ENCODE peak calls at places on chromosomes 4 and X, in nine cellular contexts. X is heart left ventricle, V is lower leg skin, P is lung, B is IMR-90, C is neural progenitor cell, Q is BE2C, S is brain microvascular endothelial cell, T is NB4. U is an unnamed sample.

GRCh38 chr4:140497428-140497775 is 691 bp downstream of the MGAT4D start:
- DNase-seq in S (no peak), B (no peak), C (no peak), X (no peak), P (no peak), V (no peak), Q (no peak), T (no peak), U (no peak)

GRCh38 chrX:133561251-133561650 is 146.0 kb upstream of the GPC4 start:
- DNase-seq in X (no peak), T (no peak), B (no peak), V (no peak), C (no peak), Q (no peak), S (no peak), P (no peak), U (no peak)

GRCh38 chrX:71989768-71990167 is 79.1 kb downstream of the NHSL2 start:
- DNase-seq in C (no peak), X (peak), S (peak), T (no peak), P (no peak), V (peak), B (peak), Q (no peak), U (peak)

GRCh38 chr4:165718660-165719059 is 154.4 kb upstream of the TLL1 start:
- DNase-seq in V (no peak), B (no peak), C (no peak), S (no peak), T (no peak), X (no peak), P (no peak), Q (no peak), U (no peak)

GRCh38 chr4:153151535-153152452 is 52.4 kb upstream of the TRIM2 start:
- DNase-seq in B (peak), S (peak), V (no peak), X (peak), C (peak), T (peak), Q (peak), P (peak), U (peak)

GRCh38 chr4:85952518-85952917 is 407.3 kb downstream of the MAPK10 start:
- DNase-seq in X (no peak), S (peak), P (no peak), T (no peak), B (peak), Q (no peak), C (no peak), V (no peak), U (no peak)

GRCh38 chrX:137567474-137568232 is 1.7 kb downstream of the ZIC3 start:
- DNase-seq in V (no peak), Q (no peak), C (peak), P (no peak), B (no peak), S (no peak), T (peak), X (no peak), U (no peak)

GRCh38 chrX:110743679-110744340 is 51.8 kb downstream of the CHRDL1 start:
- DNase-seq in Q (no peak), C (no peak), P (no peak), S (no peak), T (no peak), X (no peak), B (peak), V (no peak), U (no peak)

GRCh38 chr4:7362862-7363430 is 71.8 kb downstream of the PSAPL1 start:
- DNase-seq in P (no peak), X (no peak), B (no peak), Q (no peak), T (no peak), V (no peak), S (no peak), C (no peak), U (no peak)

GRCh38 chr4:6106156-6106555 is 87.9 kb upstream of the C4orf50 start:
- DNase-seq in Q (no peak), S (no peak), X (peak), C (no peak), V (peak), P (no peak), B (no peak), T (no peak), U (no peak)

GRCh38 chr4:107736924-107737448 is 17.0 kb upstream of the PAPSS1 start:
- DNase-seq in S (no peak), C (peak), Q (peak), V (no peak), T (peak), P (no peak), X (peak), B (peak), U (no peak)

GRCh38 chr4:140112576-140112975 is 41.4 kb downstream of the MAML3 start:
- DNase-seq in T (no peak), X (no peak), C (no peak), Q (no peak), V (no peak), P (no peak), B (no peak), S (no peak), U (no peak)

GRCh38 chrX:130485870-130486269 is 84.1 kb downstream of the RBMX2 start:
- DNase-seq in B (no peak), C (no peak), P (no peak), S (no peak), T (no peak), Q (no peak), X (no peak), V (no peak), U (no peak)

GRCh38 chr4:51906167-51906647 is 63.3 kb downstream of the DCUN1D4 start:
- DNase-seq in Q (no peak), C (no peak), B (peak), T (peak), P (no peak), V (no peak), X (no peak), S (no peak), U (no peak)

DNA sequence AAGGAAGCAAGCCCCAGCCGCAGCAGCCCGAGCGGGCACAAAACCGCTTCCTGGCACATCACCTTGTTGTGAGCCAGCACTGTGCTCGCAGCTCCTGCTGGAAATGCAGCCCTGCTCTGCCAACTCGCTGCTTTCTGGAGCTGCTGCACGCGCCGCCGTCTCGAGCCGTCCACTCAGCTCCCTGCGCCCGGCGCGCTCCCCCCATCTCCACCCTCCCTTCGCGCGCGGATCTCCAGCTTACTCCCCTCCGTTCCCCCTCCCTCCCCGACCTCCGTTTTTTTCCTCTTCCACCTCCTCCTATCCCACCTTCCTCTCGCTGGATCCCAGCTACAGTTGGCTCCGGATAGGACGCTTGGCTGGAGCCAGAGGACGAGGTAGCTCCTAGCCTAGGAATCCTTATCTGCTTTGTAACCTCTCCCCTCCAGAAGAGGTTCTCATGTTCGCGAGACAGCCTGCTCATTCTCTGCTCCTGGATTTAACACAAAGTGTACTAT is at the start of gene SPOCK3:
- DNase-seq in V (no peak), B (no peak), P (peak), X (peak), T (no peak), S (peak), Q (peak), C (peak), U (peak)
- H3K4me3 ChIP-seq in V (peak), B (peak), P (no peak), X (peak), T (no peak), S (peak), Q (peak), C (peak), U (peak)

GRCh38 chr4:69831646-69832325 is 28.2 kb downstream of the SULT1E1 start:
- DNase-seq in S (no peak), Q (no peak), X (peak), B (no peak), P (no peak), V (no peak), T (peak), C (no peak), U (no peak)
- TF ChIP-seq CTCF in S (no peak), Q (no peak), X (no peak), B (no peak), P (no peak), V (no peak), T (no peak), C (no peak), U (no peak)

GRCh38 chrX:70497026-70497425 is 52.4 kb downstream of the DLG3 start:
- DNase-seq in S (no peak), T (no peak), B (no peak), C (no peak), Q (no peak), V (no peak), P (no peak), X (no peak), U (no peak)

GRCh38 chrX:70494441-70494840 is 49.8 kb downstream of the DLG3 start:
- DNase-seq in V (no peak), P (no peak), S (peak), Q (no peak), C (no peak), X (no peak), T (peak), B (peak), U (no peak)

GRCh38 chrX:70496491-70496890 is 51.9 kb downstream of the DLG3 start:
- DNase-seq in S (no peak), Q (no peak), V (no peak), X (no peak), C (no peak), P (no peak), B (no peak), T (no peak), U (no peak)

GRCh38 chrX:70500826-70501225 is 56.2 kb downstream of the DLG3 start:
- DNase-seq in P (no peak), X (no peak), S (no peak), V (no peak), Q (no peak), B (no peak), T (no peak), C (no peak), U (no peak)

GRCh38 chrX:70498129-70498528 is 53.5 kb downstream of the DLG3 start:
- DNase-seq in X (no peak), T (no peak), C (no peak), Q (no peak), B (no peak), S (no peak), V (no peak), P (no peak), U (no peak)
- H3K4me3 ChIP-seq in X (no peak), T (no peak), C (no peak), Q (no peak), B (no peak), S (no peak), V (no peak), P (no peak), U (no peak)

GRCh38 chr4:21948347-21949072 is at the start of gene KCNIP4:
- DNase-seq in Q (peak), T (no peak), V (no peak), B (no peak), C (peak), P (no peak), S (peak), X (peak), U (no peak)
- TF ChIP-seq CTCF in Q (no peak), T (no peak), V (no peak), B (no peak), C (no peak), P (no peak), S (no peak), X (no peak), U (no peak)

U was measured in psoas muscle.